ENCODE peak calls at places on chromosomes 11 and 22, in four cellular contexts. I is H9, J is mesenchymal stem cell, D is H1. R is an unnamed sample.

GRCh38 chr11:74072721-74073120 is 63.8 kb upstream of the UCP3 start:
- DNase-seq in I (no peak), J (no peak), D (no peak), R (no peak)

GRCh38 chr11:128497057-128497957 is 90.1 kb downstream of the ETS1 start:
- DNase-seq in I (peak), J (peak), D (no peak), R (no peak)

GRCh38 chr11:70029831-70030811 is 48.0 kb upstream of the ANO1 start:
- DNase-seq in I (peak), J (no peak), D (no peak), R (no peak)

GRCh38 chr11:57224537-57224936 is 12.5 kb downstream of the APLNR start:
- DNase-seq in I (no peak), J (no peak), D (no peak), R (no peak)

GRCh38 chr11:71325418-71326327 is 73.3 kb upstream of the SHANK2 start:
- DNase-seq in I (no peak), J (no peak), D (no peak), R (no peak)

GRCh38 chr11:111634981-111635705 is 32.9 kb downstream of the SIK2 start:
- DNase-seq in I (no peak), J (no peak), D (no peak), R (no peak)

GRCh38 chr11:65479184-65480145 is 19.4 kb upstream of the MALAT1 start:
- DNase-seq in I (peak), J (peak), D (peak), R (no peak)

GRCh38 chr11:3225159-3225758 is 6.6 kb upstream of the MRGPRG start:
- DNase-seq in I (no peak), J (no peak), D (no peak), R (no peak)

GRCh38 chr11:21007297-21007696 is 337.9 kb downstream of the NELL1 start:
- DNase-seq in I (peak), J (no peak), D (no peak), R (no peak)

GRCh38 chr22:22593964-22594656 is 35.0 kb upstream of the PRAME start:
- DNase-seq in I (peak), J (peak), D (peak), R (peak)

GRCh38 chr11:46315783-46316563 is 31.3 kb upstream of the DGKZ start:
- DNase-seq in I (no peak), J (no peak), D (no peak), R (no peak)

GRCh38 chr22:45671051-45671782 is 417 bp upstream of the ATXN10 start:
- DNase-seq in I (peak), J (peak), D (no peak), R (peak)
- H2BK5ac ChIP-seq in I (no peak), J (peak), D (no peak), R (peak)

DNA sequence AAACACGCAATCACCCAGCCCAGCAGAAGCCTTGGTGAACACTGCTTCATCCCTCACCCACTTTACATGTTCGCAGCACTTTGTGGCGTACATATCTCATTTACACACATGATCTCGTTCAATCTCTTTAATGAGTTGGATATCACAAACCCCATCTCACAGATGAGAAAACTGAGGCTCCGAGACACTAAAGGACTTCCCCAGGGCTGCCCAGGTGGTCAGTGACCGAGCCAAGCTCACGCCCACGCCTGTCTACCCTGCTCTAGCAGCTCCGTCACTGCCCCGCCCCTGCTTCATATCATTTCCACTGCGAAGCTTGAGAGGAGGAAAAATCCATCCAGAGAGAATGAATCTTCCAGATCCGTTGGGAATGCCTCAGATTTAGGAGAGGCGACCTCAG is 11.8 kb upstream of the DSCAML1 start:
- DNase-seq in I (no peak), J (no peak), D (no peak), R (no peak)
- H3K27ac ChIP-seq in I (no peak), J (peak), D (no peak), R (no peak)

GRCh38 chr22:33850724-33851123 is 69.6 kb downstream of the LARGE1 start:
- DNase-seq in I (peak), J (no peak), D (no peak), R (no peak)

GRCh38 chr22:33851985-33852384 is 68.3 kb downstream of the LARGE1 start:
- DNase-seq in I (no peak), J (no peak), D (no peak), R (no peak)

GRCh38 chr22:33850227-33850626 is 70.0 kb downstream of the LARGE1 start:
- DNase-seq in I (no peak), J (no peak), D (no peak), R (no peak)

GRCh38 chr22:33853200-33854097 is 66.8 kb downstream of the LARGE1 start:
- DNase-seq in I (peak), J (peak), D (no peak), R (no peak)

GRCh38 chr22:33851240-33851639 is 69.0 kb downstream of the LARGE1 start:
- DNase-seq in I (no peak), J (peak), D (no peak), R (no peak)
- H3K9ac ChIP-seq in I (peak), J (no peak), D (peak), R (no peak)

DNA sequence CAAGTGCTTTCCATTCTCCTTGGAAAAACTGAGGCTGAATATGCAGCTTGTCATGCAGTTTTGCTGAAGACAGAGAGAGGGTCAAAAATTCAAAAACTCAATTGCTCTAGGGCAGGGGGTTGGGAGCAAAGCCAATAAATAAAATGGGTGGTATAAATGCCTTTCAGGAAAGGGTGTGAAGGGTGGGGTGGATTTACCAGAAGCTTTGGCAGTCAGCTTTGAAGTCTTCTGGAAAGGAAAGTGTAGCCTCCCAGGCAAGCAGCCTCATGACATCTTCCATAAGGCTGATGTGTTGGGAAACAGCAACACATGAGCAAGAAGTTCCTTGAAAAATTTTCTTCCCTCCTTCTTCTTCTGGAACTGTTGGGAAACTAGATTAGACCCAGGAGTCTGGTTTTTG is 38.7 kb downstream of the SNX19 start:
- DNase-seq in I (no peak), J (no peak), D (no peak), R (no peak)
- H2BK5ac ChIP-seq in I (no peak), J (no peak), D (no peak), R (no peak)

GRCh38 chr22:36435516-36436415 is 45.7 kb downstream of the TXN2 start:
- DNase-seq in I (peak), J (peak), D (peak), R (no peak)
- H3K27ac ChIP-seq in I (no peak), J (peak), D (no peak), R (no peak)

GRCh38 chr11:101913631-101914030 is 1.2 kb upstream of the CEP126 start:
- DNase-seq in I (no peak), J (peak), D (no peak), R (no peak)

GRCh38 chr11:101914349-101914736 is 467 bp upstream of the CEP126 start:
- DNase-seq in I (no peak), J (peak), D (no peak), R (peak)

GRCh38 chr11:101916422-101916821 is at the start of gene ANGPTL5:
- DNase-seq in I (no peak), J (no peak), D (no peak), R (no peak)

GRCh38 chr11:101914737-101915426 is at the start of gene CEP126:
- DNase-seq in I (peak), J (peak), D (peak), R (peak)

GRCh38 chr11:101915811-101916291 is 471 bp downstream of the ANGPTL5 start:
- DNase-seq in I (no peak), J (peak), D (no peak), R (no peak)
- H3K9ac ChIP-seq in I (no peak), J (peak), D (no peak), R (no peak)

DNA sequence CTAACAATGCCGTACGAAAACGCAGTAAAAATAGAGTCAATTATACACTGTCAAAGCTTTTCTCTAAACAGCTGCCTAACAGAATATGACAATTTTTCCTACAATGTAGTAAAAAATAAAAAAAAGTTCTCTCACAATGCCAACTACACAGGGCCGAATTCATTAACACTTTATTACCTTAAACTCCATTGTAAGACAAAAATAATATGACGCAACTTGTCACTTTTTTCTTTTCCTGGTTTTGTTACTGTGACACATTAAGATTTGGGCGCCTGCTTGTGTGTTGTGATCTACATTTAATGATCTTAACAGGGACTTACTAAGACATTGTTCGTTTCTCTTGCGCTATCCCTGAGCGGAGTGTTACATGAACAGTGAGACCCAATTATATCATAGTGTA is 204.1 kb downstream of the INSC start:
- DNase-seq in I (no peak), J (no peak), D (no peak), R (no peak)
- H2BK5ac ChIP-seq in I (no peak), J (no peak), D (no peak), R (no peak)

GRCh38 chr22:44668886-44669724 is 32.9 kb upstream of the PRR5 start:
- DNase-seq in I (no peak), J (no peak), D (no peak), R (no peak)
- H3K27ac ChIP-seq in I (no peak), J (no peak), D (no peak), R (no peak)

R was measured in neuronal stem cell.